ENCODE peak calls at places on chromosomes 3 and 15, in four cellular contexts. One of them, this sample, is unnamed. For H3K4me1, the result is how much of the 10 kb centered on the place peaks cover.

GRCh38 chr15:92455271-92455670 is 61.6 kb downstream of the ST8SIA2 start:
- DNase-seq in A549: no peak
- DNase-seq in GM12878: no peak
- DNase-seq in HepG2: no peak
- DNase-seq in this sample: no peak

GRCh38 chr15:36877796-36878744 is 222.3 kb downstream of the MEIS2 start:
- DNase-seq in A549: no peak
- DNase-seq in GM12878: no peak
- DNase-seq in HepG2: no peak
- DNase-seq in this sample: no peak

GRCh38 chr15:66505430-66505811 is 295 bp downstream of the ZWILCH start:
- DNase-seq in HepG2: no peak
- DNase-seq in GM12878: no peak
- DNase-seq in A549: peak
- DNase-seq in this sample: no peak

GRCh38 chr15:36330598-36330997 is 248.8 kb upstream of the CDIN1 start:
- DNase-seq in HepG2: no peak
- DNase-seq in GM12878: no peak
- DNase-seq in A549: no peak
- DNase-seq in this sample: no peak

GRCh38 chr15:101019351-101019750 is 100.2 kb downstream of the LRRK1 start:
- DNase-seq in GM12878: no peak
- DNase-seq in A549: no peak
- DNase-seq in HepG2: no peak
- DNase-seq in this sample: no peak

GRCh38 chr15:79179108-79179561 is 88.6 kb upstream of the RASGRF1 start:
- DNase-seq in GM12878: no peak
- DNase-seq in A549: peak
- DNase-seq in HepG2: peak
- DNase-seq in this sample: peak

GRCh38 chr3:45026957-45027356 is 854 bp downstream of the CLEC3B start:
- DNase-seq in A549: no peak
- DNase-seq in HepG2: peak
- DNase-seq in GM12878: no peak
- DNase-seq in this sample: peak

GRCh38 chr15:30903497-30904187 is at the start of gene FAN1:
- DNase-seq in GM12878: peak
- DNase-seq in HepG2: peak
- DNase-seq in A549: peak
- DNase-seq in this sample: peak

GRCh38 chr3:46095307-46095706 is 68.0 kb upstream of the XCR1 start:
- DNase-seq in HepG2: no peak
- DNase-seq in GM12878: peak
- DNase-seq in A549: no peak
- DNase-seq in this sample: no peak

GRCh38 chr15:69557340-69558137 is 104.9 kb downstream of the RPLP1 start:
- DNase-seq in GM12878: no peak
- DNase-seq in HepG2: peak
- DNase-seq in A549: peak
- DNase-seq in this sample: no peak

GRCh38 chr15:69812881-69813280 is 284.8 kb downstream of the TLE3 start:
- DNase-seq in GM12878: no peak
- DNase-seq in HepG2: no peak
- DNase-seq in A549: no peak
- DNase-seq in this sample: peak

DNA sequence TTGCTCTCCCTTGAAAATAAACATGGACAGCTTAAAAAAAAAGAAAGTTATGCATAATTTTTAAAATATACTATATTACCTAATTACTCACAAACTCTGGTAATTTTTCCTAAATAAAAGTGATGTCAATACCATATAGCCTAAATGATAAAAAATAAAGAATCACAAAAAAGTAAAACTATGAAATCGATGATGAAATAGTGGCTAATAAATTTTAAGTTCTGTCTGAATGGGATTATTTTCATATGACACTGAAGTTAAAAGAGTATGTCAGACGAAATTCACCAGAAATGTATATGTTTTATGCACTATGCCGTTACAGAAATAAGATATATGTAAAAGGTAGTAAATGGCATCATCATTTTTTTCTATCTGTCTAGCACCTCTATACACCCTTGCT is 51.4 kb downstream of the FSIP1 start:
- DNase-seq in GM12878: no peak
- DNase-seq in HepG2: no peak
- DNase-seq in A549: no peak
- DNase-seq in this sample: no peak
- TF ChIP-seq BHLHE40 in GM12878: no peak
- TF ChIP-seq BHLHE40 in HepG2: no peak
- TF ChIP-seq BHLHE40 in A549: no peak
- TF ChIP-seq BHLHE40 in this sample: no peak

DNA sequence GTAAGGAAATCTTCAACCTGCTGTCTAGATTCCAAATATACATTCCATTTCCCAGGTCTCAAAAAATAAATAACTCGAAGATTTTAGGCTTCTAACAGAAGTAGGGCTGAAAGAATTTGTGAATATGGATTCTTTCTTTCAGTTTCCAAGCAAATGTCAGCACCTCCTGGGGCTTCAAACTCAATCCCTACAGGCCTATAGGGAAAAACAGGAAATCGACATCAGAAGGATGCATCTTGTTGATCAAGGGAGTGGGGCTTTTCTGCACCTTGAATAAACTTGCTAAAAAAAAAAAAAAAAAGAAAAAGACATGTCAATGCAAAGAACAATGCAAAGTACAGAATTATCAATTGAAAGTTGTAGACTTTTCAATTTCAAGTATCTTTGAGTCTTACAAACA is 15.9 kb downstream of the TNIK start:
- DNase-seq in HepG2: no peak
- DNase-seq in GM12878: no peak
- DNase-seq in A549: no peak
- DNase-seq in this sample: no peak
- H3K4me1 ChIP-seq in HepG2: under half
- H3K4me1 ChIP-seq in GM12878: under half
- H3K4me1 ChIP-seq in A549: under half
- H3K4me1 ChIP-seq in this sample: under half

GRCh38 chr3:143849854-143850549 is 1.7 kb upstream of the SLC9A9 start:
- DNase-seq in GM12878: peak
- DNase-seq in HepG2: no peak
- DNase-seq in A549: no peak
- DNase-seq in this sample: no peak
- TF ChIP-seq BHLHE40 in GM12878: no peak
- TF ChIP-seq BHLHE40 in HepG2: no peak
- TF ChIP-seq BHLHE40 in A549: no peak
- TF ChIP-seq BHLHE40 in this sample: no peak

GRCh38 chr15:73992594-73992898 is 451 bp upstream of the STOML1 start:
- DNase-seq in HepG2: no peak
- DNase-seq in GM12878: no peak
- DNase-seq in A549: no peak
- DNase-seq in this sample: no peak

GRCh38 chr15:73991726-73992593 is at the start of gene STOML1:
- DNase-seq in A549: peak
- DNase-seq in GM12878: no peak
- DNase-seq in HepG2: peak
- DNase-seq in this sample: peak

GRCh38 chr15:73990250-73991005 is 1.7 kb downstream of the STOML1 start:
- DNase-seq in A549: no peak
- DNase-seq in HepG2: no peak
- DNase-seq in GM12878: no peak
- DNase-seq in this sample: no peak

GRCh38 chr15:73989001-73989798 is 2.9 kb downstream of the STOML1 start:
- DNase-seq in HepG2: no peak
- DNase-seq in A549: no peak
- DNase-seq in GM12878: no peak
- DNase-seq in this sample: no peak

DNA sequence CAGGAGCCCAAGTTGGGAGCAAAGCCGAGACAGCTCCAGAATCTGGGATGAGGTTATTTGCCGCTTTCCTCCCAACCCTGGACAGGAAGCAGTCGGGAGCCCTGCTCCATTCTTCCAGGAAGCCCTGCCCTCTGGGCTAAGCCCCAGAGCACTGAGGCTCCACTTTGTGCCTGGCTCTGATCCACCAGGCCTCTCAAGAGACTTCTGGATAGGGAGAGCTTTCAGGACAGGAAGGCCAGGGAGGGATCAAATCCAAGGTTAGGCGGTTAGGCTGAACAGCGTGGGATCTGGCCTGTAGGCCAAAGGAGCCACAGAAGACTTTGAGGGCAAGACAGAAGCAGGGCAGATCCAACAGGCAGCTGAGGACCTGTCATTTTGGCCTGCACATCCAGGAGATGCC is 835 bp downstream of the STOML1 start:
- DNase-seq in GM12878: no peak
- DNase-seq in HepG2: no peak
- DNase-seq in A549: no peak
- DNase-seq in this sample: no peak
- H3K4me1 ChIP-seq in GM12878: under half
- H3K4me1 ChIP-seq in HepG2: under half
- H3K4me1 ChIP-seq in A549: under half
- H3K4me1 ChIP-seq in this sample: under half

This sample was measured in K562.